ENCODE peak calls at places on chromosome 6, in four cellular contexts. R, D, X and W are unnamed samples.

GRCh38 chr6:71043902-71044301 is 87.0 kb upstream of the B3GAT2 start:
- DNase-seq in R (no peak), D (no peak), X (peak; percentile 15), W (peak; percentile 6)

GRCh38 chr6:40932366-40932765 is 106.7 kb downstream of the UNC5CL start:
- DNase-seq in R (no peak), D (no peak), X (peak; percentile 36), W (peak; percentile 42)

GRCh38 chr6:47103931-47104330 is 61.8 kb upstream of the ADGRF1 start:
- DNase-seq in R (no peak), D (no peak), X (peak; percentile 49), W (peak; percentile 49)

GRCh38 chr6:133499662-133500061 is 258.5 kb downstream of the EYA4 start:
- DNase-seq in R (no peak), D (no peak), X (no peak), W (no peak)

GRCh38 chr6:137968901-137969300 is 101.8 kb downstream of the TNFAIP3 start:
- DNase-seq in R (no peak), D (no peak), X (no peak), W (no peak)

GRCh38 chr6:90681863-90682262 is 95.0 kb upstream of the MAP3K7 start:
- DNase-seq in R (no peak), D (no peak), X (no peak), W (no peak)

GRCh38 chr6:29506446-29507067 is 18.8 kb upstream of the MAS1L start:
- DNase-seq in R (no peak), D (no peak), X (no peak), W (no peak)

GRCh38 chr6:33112148-33112547 is 36.4 kb downstream of the HLA-DPB1 start:
- DNase-seq in R (peak; percentile 43), D (no peak), X (peak; percentile 70), W (peak; percentile 55)

GRCh38 chr6:149233056-149233715 is 84.3 kb upstream of the TAB2 start:
- DNase-seq in R (peak; percentile 95), D (no peak), X (peak; percentile 95), W (peak; percentile 93)

GRCh38 chr6:4370066-4370465 is 234.7 kb upstream of the ECI2 start:
- DNase-seq in R (peak; percentile 13), D (no peak), X (peak; percentile 92), W (peak; percentile 98)
- H3K9ac ChIP-seq in R (no peak overlapping the region), D (no peak overlapping the region), X (peak overlapping the region; percentile 71), W (no peak overlapping the region)

GRCh38 chr6:168030218-168030693 is 32.8 kb downstream of the KIF25 start:
- DNase-seq in R (no peak), D (no peak), X (no peak), W (no peak)

GRCh38 chr6:168029459-168030217 is 32.2 kb downstream of the KIF25 start:
- DNase-seq in R (no peak), D (no peak), X (no peak), W (no peak)

GRCh38 chr6:168026925-168027324 is 29.5 kb downstream of the KIF25 start:
- DNase-seq in R (no peak), D (no peak), X (no peak), W (no peak)

GRCh38 chr6:168027521-168027920 is 30.1 kb downstream of the KIF25 start:
- DNase-seq in R (no peak), D (no peak), X (no peak), W (no peak)

GRCh38 chr6:168028181-168028580 is 30.7 kb downstream of the KIF25 start:
- DNase-seq in R (no peak), D (no peak), X (no peak), W (no peak)
- H3K9ac ChIP-seq in R (no peak overlapping the region), D (no peak overlapping the region), X (no peak overlapping the region), W (no peak overlapping the region)

GRCh38 chr6:158191032-158191431 is 22.9 kb downstream of the GTF2H5 start:
- DNase-seq in R (no peak), D (no peak), X (no peak), W (no peak)
- H3K9ac ChIP-seq in R (no peak overlapping the region), D (no peak overlapping the region), X (no peak overlapping the region), W (no peak overlapping the region)

GRCh38 chr6:100463685-100464161 is 998 bp downstream of the SIM1 start:
- DNase-seq in R (no peak), D (peak; percentile 55), X (no peak), W (no peak)
- H3K9ac ChIP-seq in R (no peak overlapping the region), D (no peak overlapping the region), X (peak overlapping the region; percentile 91), W (no peak overlapping the region)

GRCh38 chr6:24535210-24535609 is 40.4 kb downstream of the ALDH5A1 start:
- DNase-seq in R (no peak), D (no peak), X (no peak), W (no peak)

GRCh38 chr6:24536466-24536865 is 41.7 kb downstream of the ALDH5A1 start:
- DNase-seq in R (no peak), D (no peak), X (no peak), W (no peak)

GRCh38 chr6:24537082-24537699 is 42.4 kb downstream of the ALDH5A1 start:
- DNase-seq in R (no peak), D (no peak), X (no peak), W (no peak)

GRCh38 chr6:24537771-24538385 is 43.1 kb downstream of the ALDH5A1 start:
- DNase-seq in R (no peak), D (no peak), X (no peak), W (peak; percentile 15)

GRCh38 chr6:24534329-24534728 is 39.6 kb downstream of the ALDH5A1 start:
- DNase-seq in R (no peak), D (no peak), X (no peak), W (no peak)
- H3K9ac ChIP-seq in R (no peak overlapping the region), D (no peak overlapping the region), X (no peak overlapping the region), W (no peak overlapping the region)

DNA sequence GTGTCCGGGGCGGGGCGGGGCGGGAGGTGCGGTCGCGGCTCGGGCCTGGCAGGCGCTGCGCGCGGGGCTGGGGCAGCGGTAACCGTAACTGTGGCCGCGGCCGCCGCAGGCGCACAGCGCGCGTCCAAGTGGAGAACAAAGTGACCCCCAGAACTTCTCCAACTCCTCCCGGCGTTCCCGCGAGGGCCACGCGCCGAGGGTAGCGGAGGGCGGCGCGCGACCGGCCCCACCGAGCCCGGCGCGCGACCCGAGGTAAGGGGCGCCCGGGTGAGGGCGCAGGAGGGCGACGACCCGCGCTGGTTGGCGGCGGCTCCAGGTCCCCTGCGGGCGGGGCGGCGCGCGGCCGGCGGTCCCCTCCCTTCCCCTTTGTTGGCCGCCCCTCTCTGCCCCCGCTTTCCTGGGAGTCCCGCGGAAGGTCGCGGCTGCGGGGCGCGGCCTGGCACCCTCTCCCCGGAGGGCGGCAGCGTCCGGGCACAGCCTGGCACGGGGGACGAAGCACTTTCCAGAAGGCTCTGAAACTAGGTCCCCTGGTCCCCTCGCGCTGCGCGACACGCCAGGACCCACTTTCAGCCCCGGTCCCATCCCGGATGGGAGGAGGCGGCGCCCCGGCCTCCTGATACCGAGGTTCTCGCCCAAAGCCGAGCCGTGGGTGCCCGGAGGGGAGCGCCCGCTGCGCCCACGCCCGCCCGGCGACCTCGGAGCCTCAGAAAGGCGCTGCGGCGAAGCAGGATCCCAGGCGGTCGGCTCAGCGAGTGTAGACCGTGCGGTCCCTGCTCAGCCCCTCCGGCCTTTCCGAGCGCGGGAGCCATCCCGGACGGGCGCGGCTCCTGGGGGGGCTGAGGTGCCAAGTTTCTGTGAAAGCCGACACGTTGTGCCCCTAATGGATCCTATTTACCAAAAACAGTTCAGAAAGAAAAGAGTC is at the start of gene TIAM2:
- DNase-seq in R (no peak), D (peak; percentile 87), X (peak; percentile 20), W (no peak)
- H3K9ac ChIP-seq in R (peak within 1 kb of the TSS; percentile 57), D (no peak within 1 kb of the TSS), X (peak within 1 kb of the TSS; percentile 70), W (peak within 1 kb of the TSS; percentile 76)

GRCh38 chr6:4608361-4609115 is 167.7 kb upstream of the CDYL start:
- DNase-seq in R (no peak), D (no peak), X (no peak), W (no peak)

GRCh38 chr6:4606016-4606415 is 170.2 kb upstream of the CDYL start:
- DNase-seq in R (no peak), D (no peak), X (no peak), W (no peak)

GRCh38 chr6:4606681-4607025 is 169.6 kb upstream of the CDYL start:
- DNase-seq in R (no peak), D (no peak), X (no peak), W (no peak)

GRCh38 chr6:4607793-4608192 is 168.4 kb upstream of the CDYL start:
- DNase-seq in R (no peak), D (no peak), X (peak; percentile 21), W (no peak)

DNA sequence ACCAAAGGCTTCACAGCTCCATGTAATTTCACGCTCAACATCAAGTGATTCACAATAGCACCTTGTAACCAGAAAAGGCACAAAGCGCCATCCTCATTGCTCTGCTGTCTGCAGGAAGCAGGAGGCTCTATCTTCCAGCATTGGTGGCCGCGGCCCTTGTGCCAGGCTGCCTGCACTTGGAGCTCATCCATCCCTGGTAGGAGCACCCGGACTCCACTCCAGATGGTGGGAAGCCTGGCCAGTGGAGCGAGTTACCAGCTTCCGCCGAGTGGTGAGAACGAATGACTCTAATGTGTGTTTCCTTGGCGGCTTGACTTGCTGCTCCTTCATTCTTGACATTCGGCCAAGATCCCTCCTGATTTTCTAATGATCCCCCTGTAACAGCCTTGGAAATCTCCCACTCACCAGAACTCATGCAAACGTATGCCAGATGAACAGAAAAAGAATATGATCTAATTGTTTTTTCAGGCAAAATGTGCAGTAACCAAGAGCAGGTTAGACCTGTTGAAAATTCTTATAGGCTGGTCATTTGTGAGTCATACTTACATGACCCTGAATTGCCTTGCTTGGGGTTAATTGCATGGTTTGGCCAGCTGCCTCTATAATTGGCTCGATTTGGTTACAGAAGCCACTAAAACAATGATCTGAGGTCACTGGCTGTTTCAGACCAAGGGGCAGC is 169.0 kb upstream of the CDYL start:
- DNase-seq in R (peak; percentile 53), D (no peak), X (peak; percentile 87), W (peak; percentile 89)
- H3K9ac ChIP-seq in R (peak overlapping the region; percentile 22), D (no peak overlapping the region), X (peak overlapping the region; percentile 45), W (no peak overlapping the region)

DNA sequence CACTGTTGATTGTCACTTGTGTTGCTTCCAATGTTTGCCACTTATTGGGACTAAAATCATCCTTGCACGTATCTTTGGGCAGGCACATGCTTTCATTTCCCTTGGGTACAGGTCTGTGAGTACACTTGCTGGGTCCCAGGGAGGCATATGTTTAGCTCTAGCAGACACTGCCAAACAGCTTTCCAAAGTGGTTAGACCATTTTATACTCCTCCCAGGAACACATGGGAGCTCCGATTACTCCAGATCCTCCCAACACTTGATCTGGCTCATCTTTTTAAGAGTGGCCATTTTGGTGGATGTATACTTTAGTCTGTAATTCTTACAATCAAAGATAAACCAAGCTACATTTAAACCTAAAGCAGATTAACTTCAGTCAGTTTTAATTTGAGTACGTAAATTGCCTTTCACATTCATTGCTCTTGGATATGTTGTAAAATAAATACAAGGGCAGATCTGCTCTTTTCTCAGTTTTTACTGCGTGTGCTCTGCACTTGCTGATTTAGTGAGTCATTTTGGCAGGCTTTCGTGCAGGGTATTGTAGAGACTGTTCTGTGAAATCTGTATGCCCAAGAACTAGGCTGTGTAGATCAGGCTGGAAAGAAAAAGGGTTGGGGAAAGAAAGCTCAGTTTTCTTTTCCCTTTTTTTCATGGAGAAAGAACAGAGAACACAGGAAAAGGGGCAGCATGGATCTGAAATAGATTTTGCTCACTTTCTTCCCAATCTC is 19.5 kb downstream of the SLC22A1 start:
- DNase-seq in R (no peak), D (no peak), X (no peak), W (peak; percentile 84)
- H3K9ac ChIP-seq in R (no peak overlapping the region), D (no peak overlapping the region), X (peak overlapping the region; percentile 17), W (no peak overlapping the region)